ENCODE peak calls at places on chromosomes 6 and 20, in seven cellular contexts. One of them, this sample, is unnamed.

GRCh38 chr20:42364446-42364845 is 746.3 kb upstream of the CHD6 start:
- DNase-seq in left ventricle myocardium inferior: no peak
- DNase-seq in epithelial cell of esophagus: no peak
- DNase-seq in PC-3: no peak
- DNase-seq in cardiac fibroblast: no peak
- DNase-seq in neural progenitor cell: no peak
- DNase-seq in lower leg skin: no peak
- DNase-seq in this sample: no peak

GRCh38 chr20:21162631-21163030 is 36.7 kb downstream of the KIZ start:
- DNase-seq in left ventricle myocardium inferior: no peak
- DNase-seq in epithelial cell of esophagus: peak
- DNase-seq in PC-3: no peak
- DNase-seq in cardiac fibroblast: no peak
- DNase-seq in neural progenitor cell: no peak
- DNase-seq in lower leg skin: no peak
- DNase-seq in this sample: no peak

GRCh38 chr6:2061880-2062279 is 183.5 kb downstream of the GMDS start:
- DNase-seq in left ventricle myocardium inferior: no peak
- DNase-seq in epithelial cell of esophagus: no peak
- DNase-seq in PC-3: peak
- DNase-seq in cardiac fibroblast: no peak
- DNase-seq in neural progenitor cell: no peak
- DNase-seq in lower leg skin: no peak
- DNase-seq in this sample: peak

GRCh38 chr6:43180985-43181384 is 1.0 kb upstream of the CUL9 start:
- DNase-seq in left ventricle myocardium inferior: no peak
- DNase-seq in epithelial cell of esophagus: no peak
- DNase-seq in PC-3: no peak
- DNase-seq in cardiac fibroblast: no peak
- DNase-seq in neural progenitor cell: no peak
- DNase-seq in lower leg skin: no peak
- DNase-seq in this sample: no peak

GRCh38 chr20:17796096-17796563 is 96.4 kb downstream of the BANF2 start:
- DNase-seq in left ventricle myocardium inferior: peak
- DNase-seq in epithelial cell of esophagus: peak
- DNase-seq in PC-3: peak
- DNase-seq in cardiac fibroblast: peak
- DNase-seq in neural progenitor cell: no peak
- DNase-seq in lower leg skin: peak
- DNase-seq in this sample: peak

GRCh38 chr20:57686931-57687652 is 22.7 kb downstream of the PMEPA1 start:
- DNase-seq in left ventricle myocardium inferior: no peak
- DNase-seq in epithelial cell of esophagus: peak
- DNase-seq in PC-3: peak
- DNase-seq in cardiac fibroblast: no peak
- DNase-seq in neural progenitor cell: no peak
- DNase-seq in lower leg skin: peak
- DNase-seq in this sample: no peak

GRCh38 chr6:129104131-129104530 is 221.2 kb downstream of the LAMA2 start:
- DNase-seq in left ventricle myocardium inferior: no peak
- DNase-seq in epithelial cell of esophagus: peak
- DNase-seq in PC-3: peak
- DNase-seq in cardiac fibroblast: peak
- DNase-seq in neural progenitor cell: no peak
- DNase-seq in lower leg skin: no peak
- DNase-seq in this sample: peak

GRCh38 chr20:36439040-36439730 is 102.1 kb upstream of the MYL9 start:
- DNase-seq in left ventricle myocardium inferior: peak
- DNase-seq in epithelial cell of esophagus: peak
- DNase-seq in PC-3: peak
- DNase-seq in cardiac fibroblast: peak
- DNase-seq in neural progenitor cell: peak
- DNase-seq in lower leg skin: peak
- DNase-seq in this sample: peak

GRCh38 chr20:61953037-61953788 is 112.5 kb downstream of the TAF4 start:
- DNase-seq in left ventricle myocardium inferior: no peak
- DNase-seq in epithelial cell of esophagus: no peak
- DNase-seq in PC-3: no peak
- DNase-seq in cardiac fibroblast: no peak
- DNase-seq in neural progenitor cell: no peak
- DNase-seq in lower leg skin: no peak
- DNase-seq in this sample: no peak

GRCh38 chr6:12760911-12761310 is 44.3 kb downstream of the PHACTR1 start:
- DNase-seq in left ventricle myocardium inferior: no peak
- DNase-seq in epithelial cell of esophagus: no peak
- DNase-seq in PC-3: no peak
- DNase-seq in cardiac fibroblast: no peak
- DNase-seq in neural progenitor cell: no peak
- DNase-seq in lower leg skin: no peak
- DNase-seq in this sample: no peak

GRCh38 chr6:170114956-170115855 is 175.7 kb downstream of the DLL1 start:
- DNase-seq in left ventricle myocardium inferior: peak
- DNase-seq in epithelial cell of esophagus: no peak
- DNase-seq in PC-3: no peak
- DNase-seq in cardiac fibroblast: peak
- DNase-seq in neural progenitor cell: no peak
- DNase-seq in lower leg skin: no peak
- DNase-seq in this sample: no peak

GRCh38 chr6:17930321-17930993 is 57.0 kb downstream of the KIF13A start:
- DNase-seq in left ventricle myocardium inferior: no peak
- DNase-seq in epithelial cell of esophagus: no peak
- DNase-seq in PC-3: no peak
- DNase-seq in cardiac fibroblast: peak
- DNase-seq in neural progenitor cell: no peak
- DNase-seq in lower leg skin: no peak
- DNase-seq in this sample: no peak

GRCh38 chr6:131029661-131030297 is 33.3 kb downstream of the EPB41L2 start:
- DNase-seq in left ventricle myocardium inferior: no peak
- DNase-seq in epithelial cell of esophagus: peak
- DNase-seq in PC-3: no peak
- DNase-seq in cardiac fibroblast: peak
- DNase-seq in neural progenitor cell: peak
- DNase-seq in lower leg skin: no peak
- DNase-seq in this sample: peak

GRCh38 chr6:83808005-83808404 is 45.2 kb upstream of the RIPPLY2 start:
- DNase-seq in left ventricle myocardium inferior: no peak
- DNase-seq in epithelial cell of esophagus: no peak
- DNase-seq in PC-3: no peak
- DNase-seq in cardiac fibroblast: no peak
- DNase-seq in neural progenitor cell: no peak
- DNase-seq in lower leg skin: no peak
- DNase-seq in this sample: no peak

GRCh38 chr20:56400001-56400640 is 7.7 kb downstream of the CSTF1 start:
- DNase-seq in left ventricle myocardium inferior: no peak
- DNase-seq in epithelial cell of esophagus: peak
- DNase-seq in PC-3: peak
- DNase-seq in cardiac fibroblast: peak
- DNase-seq in neural progenitor cell: peak
- DNase-seq in lower leg skin: peak
- DNase-seq in this sample: peak

GRCh38 chr6:153214439-153214838 is 83.4 kb upstream of the RGS17 start:
- DNase-seq in left ventricle myocardium inferior: no peak
- DNase-seq in epithelial cell of esophagus: no peak
- DNase-seq in PC-3: no peak
- DNase-seq in cardiac fibroblast: no peak
- DNase-seq in neural progenitor cell: no peak
- DNase-seq in lower leg skin: no peak
- DNase-seq in this sample: no peak

GRCh38 chr6:112016335-112016734 is 37.6 kb upstream of the CCN6 start:
- DNase-seq in left ventricle myocardium inferior: peak
- DNase-seq in epithelial cell of esophagus: peak
- DNase-seq in PC-3: peak
- DNase-seq in cardiac fibroblast: peak
- DNase-seq in neural progenitor cell: no peak
- DNase-seq in lower leg skin: peak
- DNase-seq in this sample: peak

GRCh38 chr6:169723200-169723909 is 945 bp downstream of the PHF10 start:
- DNase-seq in left ventricle myocardium inferior: peak
- DNase-seq in epithelial cell of esophagus: peak
- DNase-seq in PC-3: peak
- DNase-seq in cardiac fibroblast: peak
- DNase-seq in neural progenitor cell: peak
- DNase-seq in lower leg skin: peak
- DNase-seq in this sample: peak

DNA sequence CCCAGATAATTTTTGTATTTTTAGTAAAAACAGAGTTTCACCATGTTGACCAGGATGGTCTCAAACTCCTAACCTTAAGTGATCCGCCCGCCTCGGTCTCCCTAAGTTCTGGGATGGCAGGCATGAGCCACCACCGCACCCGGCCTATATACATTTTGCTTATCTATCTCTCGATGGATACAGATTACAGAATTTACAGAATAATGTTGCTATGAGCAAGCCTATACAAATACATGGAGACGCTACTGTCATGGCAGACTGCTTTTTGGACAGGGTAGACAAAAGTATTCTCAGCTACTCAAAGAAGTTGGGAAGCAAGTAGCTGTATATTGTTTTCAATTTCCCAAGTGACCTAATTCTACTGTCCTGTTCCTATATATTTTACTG is 1.6 kb downstream of the HSPA1L start:
- DNase-seq in left ventricle myocardium inferior: no peak
- DNase-seq in epithelial cell of esophagus: no peak
- DNase-seq in PC-3: no peak
- DNase-seq in cardiac fibroblast: no peak
- DNase-seq in neural progenitor cell: no peak
- DNase-seq in lower leg skin: no peak
- DNase-seq in this sample: no peak
- H3K4me3 ChIP-seq in left ventricle myocardium inferior: peak
- H3K4me3 ChIP-seq in epithelial cell of esophagus: no peak
- H3K4me3 ChIP-seq in PC-3: peak
- H3K4me3 ChIP-seq in cardiac fibroblast: no peak
- H3K4me3 ChIP-seq in neural progenitor cell: no peak
- H3K4me3 ChIP-seq in lower leg skin: no peak
- H3K4me3 ChIP-seq in this sample: no peak

GRCh38 chr6:42095066-42095465 is 44.7 kb downstream of the TAF8 start:
- DNase-seq in left ventricle myocardium inferior: no peak
- DNase-seq in epithelial cell of esophagus: peak
- DNase-seq in PC-3: peak
- DNase-seq in cardiac fibroblast: no peak
- DNase-seq in neural progenitor cell: no peak
- DNase-seq in lower leg skin: no peak
- DNase-seq in this sample: no peak

GRCh38 chr6:42093582-42094329 is 43.4 kb downstream of the TAF8 start:
- DNase-seq in left ventricle myocardium inferior: peak
- DNase-seq in epithelial cell of esophagus: peak
- DNase-seq in PC-3: peak
- DNase-seq in cardiac fibroblast: no peak
- DNase-seq in neural progenitor cell: no peak
- DNase-seq in lower leg skin: no peak
- DNase-seq in this sample: no peak

GRCh38 chr6:42099340-42100028 is 42.9 kb downstream of the C6orf132 start:
- DNase-seq in left ventricle myocardium inferior: no peak
- DNase-seq in epithelial cell of esophagus: peak
- DNase-seq in PC-3: peak
- DNase-seq in cardiac fibroblast: peak
- DNase-seq in neural progenitor cell: no peak
- DNase-seq in lower leg skin: peak
- DNase-seq in this sample: peak

GRCh38 chr6:42091718-42092023 is 41.3 kb downstream of the TAF8 start:
- DNase-seq in left ventricle myocardium inferior: no peak
- DNase-seq in epithelial cell of esophagus: no peak
- DNase-seq in PC-3: no peak
- DNase-seq in cardiac fibroblast: no peak
- DNase-seq in neural progenitor cell: no peak
- DNase-seq in lower leg skin: no peak
- DNase-seq in this sample: no peak

DNA sequence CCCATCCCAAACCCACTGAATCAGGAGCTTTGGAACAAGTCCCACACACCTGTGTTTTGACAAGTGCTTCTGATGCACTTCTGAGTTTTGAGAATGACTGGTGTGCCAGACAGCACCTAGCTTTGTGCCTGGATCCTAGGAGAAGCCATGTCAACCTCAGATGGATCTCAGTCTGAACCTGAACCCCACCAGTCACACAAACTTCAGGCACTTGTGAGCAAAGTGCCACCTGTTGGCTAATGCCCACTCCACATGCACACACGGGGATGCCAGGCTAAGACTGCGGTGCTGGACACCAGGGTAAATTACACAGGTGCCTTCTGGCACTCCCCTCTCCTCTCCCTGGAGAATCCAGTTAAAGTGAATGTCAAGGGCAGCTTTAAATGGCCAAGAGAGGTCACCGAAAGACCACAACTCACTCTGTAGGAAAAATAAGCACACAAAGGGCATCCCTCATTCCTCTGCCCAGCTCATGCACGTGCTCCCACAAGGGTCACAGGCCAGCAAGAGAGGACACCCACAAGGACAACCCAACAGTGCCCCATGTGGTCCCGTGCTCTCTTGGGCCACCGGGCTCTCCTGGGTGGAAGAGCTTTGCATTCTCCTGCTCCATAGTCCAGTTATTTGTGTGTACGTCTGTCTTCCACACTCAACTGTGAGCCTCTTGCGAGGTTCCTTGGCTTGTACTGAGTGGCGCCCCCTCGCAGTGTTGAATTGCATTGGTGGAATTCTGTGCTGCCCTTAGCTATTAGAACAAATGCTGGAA is 45.6 kb downstream of the TAF8 start:
- DNase-seq in left ventricle myocardium inferior: no peak
- DNase-seq in epithelial cell of esophagus: no peak
- DNase-seq in PC-3: no peak
- DNase-seq in cardiac fibroblast: no peak
- DNase-seq in neural progenitor cell: peak
- DNase-seq in lower leg skin: no peak
- DNase-seq in this sample: no peak
- TF ChIP-seq CTCF in left ventricle myocardium inferior: no peak
- TF ChIP-seq CTCF in epithelial cell of esophagus: peak
- TF ChIP-seq CTCF in PC-3: peak
- TF ChIP-seq CTCF in cardiac fibroblast: peak
- TF ChIP-seq CTCF in neural progenitor cell: peak
- TF ChIP-seq CTCF in lower leg skin: no peak
- TF ChIP-seq CTCF in this sample: peak

DNA sequence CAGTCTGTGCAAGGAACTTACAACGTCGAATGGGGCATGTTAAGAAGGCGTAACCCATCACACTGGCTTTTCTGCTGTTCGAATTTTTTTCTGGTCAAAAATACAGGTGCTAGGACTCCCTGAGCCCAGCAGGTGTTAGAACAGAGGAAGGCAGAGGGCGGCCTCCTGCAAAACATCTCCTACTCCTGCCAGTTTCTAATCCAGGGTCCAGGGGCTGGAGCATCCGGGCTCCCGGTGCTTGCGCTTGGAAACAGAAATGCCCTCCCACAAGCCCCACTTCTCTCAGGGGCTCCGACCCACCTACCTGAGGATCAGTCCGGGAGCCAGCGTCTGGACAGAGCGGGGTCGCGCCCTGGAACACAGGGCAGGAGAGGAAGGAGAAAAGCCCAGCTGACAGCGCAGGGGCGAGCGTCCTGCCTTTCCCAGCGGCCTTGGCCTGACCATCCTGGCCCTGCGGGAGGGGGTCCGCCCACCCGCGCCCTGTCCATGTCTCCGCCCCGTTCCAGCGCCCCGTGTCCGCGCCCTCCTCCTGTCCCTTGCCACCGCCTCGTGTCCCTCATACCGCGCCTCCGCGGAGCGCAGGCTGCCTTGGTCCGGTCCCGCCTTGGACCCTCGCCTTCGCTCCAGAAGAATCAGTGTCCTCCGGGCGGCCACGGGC is 14.8 kb upstream of the LPA start:
- DNase-seq in left ventricle myocardium inferior: no peak
- DNase-seq in epithelial cell of esophagus: peak
- DNase-seq in PC-3: no peak
- DNase-seq in cardiac fibroblast: no peak
- DNase-seq in neural progenitor cell: no peak
- DNase-seq in lower leg skin: no peak
- DNase-seq in this sample: no peak
- H3K4me3 ChIP-seq in left ventricle myocardium inferior: peak
- H3K4me3 ChIP-seq in epithelial cell of esophagus: peak
- H3K4me3 ChIP-seq in PC-3: no peak
- H3K4me3 ChIP-seq in cardiac fibroblast: no peak
- H3K4me3 ChIP-seq in neural progenitor cell: peak
- H3K4me3 ChIP-seq in lower leg skin: no peak
- H3K4me3 ChIP-seq in this sample: no peak

GRCh38 chr20:6074145-6074561 is 20.3 kb upstream of the LRRN4 start:
- DNase-seq in left ventricle myocardium inferior: no peak
- DNase-seq in epithelial cell of esophagus: no peak
- DNase-seq in PC-3: peak
- DNase-seq in cardiac fibroblast: peak
- DNase-seq in neural progenitor cell: peak
- DNase-seq in lower leg skin: no peak
- DNase-seq in this sample: peak
- TF ChIP-seq CTCF in left ventricle myocardium inferior: peak
- TF ChIP-seq CTCF in epithelial cell of esophagus: peak
- TF ChIP-seq CTCF in PC-3: peak
- TF ChIP-seq CTCF in cardiac fibroblast: peak
- TF ChIP-seq CTCF in neural progenitor cell: peak
- TF ChIP-seq CTCF in lower leg skin: no peak
- TF ChIP-seq CTCF in this sample: peak